ENCODE peak calls at places on chromosome 17, in nine cellular contexts. Y is H7; B is effector CD4-positive, alpha-beta T cell; N is ACHN; J is activated gamma-delta T cell treated with Interleukin-2 at 50 U/mL for 16 hours; Q is NCI-H1417; U is cardiac fibroblast; S is NCI-H1105 treated with DMSO at 0.1 percent for 48 hours; F is T47D. G is an unnamed sample.

GRCh38 chr17:63071797-63072196 is 105.8 kb downstream of the TANC2 start:
- DNase-seq in Y (no peak), B (no peak), N (no peak), J (no peak), Q (no peak), U (no peak), S (no peak), F (no peak), G (no peak)

GRCh38 chr17:47687748-47688147 is 6.2 kb upstream of the TBKBP1 start:
- DNase-seq in Y (peak; percentile 77), B (no peak), N (peak; percentile 22), J (no peak), Q (no peak), U (peak; percentile 34), S (no peak), F (no peak), G (no peak)

GRCh38 chr17:49822829-49823228 is 25.0 kb downstream of the TAC4 start:
- DNase-seq in Y (no peak), B (no peak), N (no peak), J (no peak), Q (no peak), U (peak; percentile 75), S (no peak), F (no peak), G (no peak)

GRCh38 chr17:72592967-72593325 is 472.1 kb downstream of the SOX9 start:
- DNase-seq in Y (no peak), B (no peak), N (no peak), J (no peak), Q (no peak), U (no peak), S (no peak), F (no peak), G (no peak)

GRCh38 chr17:59746849-59747445 is 39.5 kb downstream of the VMP1 start:
- DNase-seq in Y (peak; percentile 24), B (no peak), N (peak; percentile 71), J (no peak), Q (no peak), U (peak; percentile 81), S (peak; percentile 22), F (peak; percentile 68), G (peak; percentile 54)

GRCh38 chr17:79779661-79780365 is 1.9 kb downstream of the CBX2 start:
- DNase-seq in Y (peak; percentile 30), B (no peak), N (no peak), J (no peak), Q (no peak), U (no peak), S (no peak), F (peak; percentile 64), G (no peak)

GRCh38 chr17:41507315-41507880 is 2.0 kb upstream of the KRT13 start:
- DNase-seq in Y (no peak), B (no peak), N (no peak), J (no peak), Q (no peak), U (no peak), S (no peak), F (peak; percentile 76), G (no peak)

GRCh38 chr17:5509482-5509881 is 23.1 kb downstream of the MIS12 start:
- DNase-seq in Y (no peak), B (no peak), N (no peak), J (no peak), Q (no peak), U (peak; percentile 85), S (no peak), F (no peak), G (no peak)

GRCh38 chr17:10745231-10745630 is 15.4 kb upstream of the TMEM220 start:
- DNase-seq in Y (no peak), B (no peak), N (no peak), J (no peak), Q (no peak), U (no peak), S (no peak), F (no peak), G (peak; percentile 22)

GRCh38 chr17:64343833-64344637 is 46.6 kb downstream of the PECAM1 start:
- DNase-seq in Y (peak; percentile 50), B (peak; percentile 14), N (no peak), J (no peak), Q (peak; percentile 81), U (peak; percentile 99), S (peak; percentile 43), F (peak; percentile 47), G (no peak)

GRCh38 chr17:58312021-58312630 is 16.5 kb downstream of the TSPOAP1 start:
- DNase-seq in Y (peak; percentile 53), B (no peak), N (no peak), J (no peak), Q (no peak), U (no peak), S (no peak), F (no peak), G (no peak)

GRCh38 chr17:72602517-72603345 is 481.9 kb downstream of the SOX9 start:
- DNase-seq in Y (peak; percentile 81), B (no peak), N (peak; percentile 95), J (no peak), Q (no peak), U (peak; percentile 92), S (no peak), F (peak; percentile 54), G (no peak)

GRCh38 chr17:81020443-81020766 is 14.5 kb upstream of the BAIAP2 start:
- DNase-seq in Y (no peak), B (no peak), N (no peak), J (no peak), Q (no peak), U (no peak), S (no peak), F (no peak), G (no peak)

GRCh38 chr17:79577485-79578187 is 33.2 kb downstream of the RBFOX3 start:
- DNase-seq in Y (no peak), B (no peak), N (no peak), J (no peak), Q (no peak), U (no peak), S (no peak), F (no peak), G (no peak)

GRCh38 chr17:69505740-69506139 is 91.2 kb downstream of the MAP2K6 start:
- DNase-seq in Y (no peak), B (no peak), N (no peak), J (no peak), Q (no peak), U (no peak), S (no peak), F (no peak), G (no peak)

GRCh38 chr17:28196637-28197036 is 122.4 kb upstream of the TMEM97 start:
- DNase-seq in Y (no peak), B (no peak), N (no peak), J (no peak), Q (no peak), U (no peak), S (no peak), F (no peak), G (no peak)

GRCh38 chr17:51397361-51398127 is 137.2 kb downstream of the UTP18 start:
- DNase-seq in Y (no peak), B (no peak), N (peak; percentile 57), J (no peak), Q (no peak), U (peak; percentile 43), S (no peak), F (no peak), G (peak; percentile 23)

GRCh38 chr17:77616243-77616731 is 342.2 kb upstream of the TNRC6C start:
- DNase-seq in Y (no peak), B (no peak), N (no peak), J (no peak), Q (no peak), U (no peak), S (no peak), F (no peak), G (no peak)

GRCh38 chr17:3558603-3559269 is 1.1 kb upstream of the TRPV3 start:
- DNase-seq in Y (no peak), B (peak; percentile 32), N (no peak), J (no peak), Q (peak; percentile 43), U (peak; percentile 82), S (no peak), F (no peak), G (no peak)

GRCh38 chr17:29379084-29379811 is 10.9 kb upstream of the TAOK1 start:
- DNase-seq in Y (no peak), B (no peak), N (no peak), J (no peak), Q (peak; percentile 55), U (peak; percentile 12), S (peak; percentile 49), F (peak; percentile 60), G (no peak)

GRCh38 chr17:79933863-79934652 is 94.8 kb upstream of the CBX4 start:
- DNase-seq in Y (no peak), B (no peak), N (peak; percentile 18), J (no peak), Q (no peak), U (no peak), S (no peak), F (peak; percentile 45), G (peak; percentile 53)

GRCh38 chr17:38597375-38597774 is 8.4 kb downstream of the SRCIN1 start:
- DNase-seq in Y (no peak), B (no peak), N (no peak), J (no peak), Q (no peak), U (no peak), S (no peak), F (no peak), G (no peak)

GRCh38 chr17:33017366-33017765 is 25.7 kb downstream of the SPACA3 start:
- DNase-seq in Y (no peak), B (no peak), N (no peak), J (no peak), Q (no peak), U (no peak), S (no peak), F (no peak), G (no peak)

GRCh38 chr17:79835953-79836951 is 3.0 kb downstream of the CBX4 start:
- DNase-seq in Y (peak; percentile 94), B (no peak), N (no peak), J (no peak), Q (peak; percentile 40), U (no peak), S (no peak), F (peak; percentile 99), G (no peak)

GRCh38 chr17:77779711-77780539 is 178.6 kb upstream of the TNRC6C start:
- DNase-seq in Y (no peak), B (no peak), N (no peak), J (no peak), Q (no peak), U (no peak), S (no peak), F (peak; percentile 48), G (no peak)

GRCh38 chr17:21285164-21286065 is 904 bp downstream of the MAP2K3 start:
- DNase-seq in Y (peak; percentile 60), B (no peak), N (peak; percentile 54), J (no peak), Q (peak; percentile 33), U (peak; percentile 72), S (peak; percentile 26), F (no peak), G (no peak)

GRCh38 chr17:77282524-77283515 is 142.1 kb downstream of the SEC14L1 start:
- DNase-seq in Y (peak; percentile 70), B (no peak), N (peak; percentile 94), J (no peak), Q (peak; percentile 16), U (peak; percentile 46), S (peak; percentile 36), F (peak; percentile 86), G (peak; percentile 30)

GRCh38 chr17:75356260-75356937 is 49.1 kb downstream of the GRB2 start:
- DNase-seq in Y (no peak), B (no peak), N (no peak), J (no peak), Q (no peak), U (no peak), S (no peak), F (no peak), G (no peak)